ENCODE peak calls at places on chromosomes 11 and 22, in seven cellular contexts. One of them, this sample, is unnamed.

GRCh38 chr11:43268786-43269185 is 43.0 kb upstream of the API5 start:
- DNase-seq in nephron progenitor cell: no peak
- DNase-seq in IMR-90: no peak
- DNase-seq in germinal center: no peak
- DNase-seq in RWPE1: no peak
- DNase-seq in LNCaP clone FGC: no peak
- DNase-seq in activated CD4-positive, alpha-beta T cell treated with anti-CD3 and anti-CD28 coated beads, Interleukin-2, amount 50 U/mL, for 4 hours: no peak
- DNase-seq in this sample: no peak

GRCh38 chr11:20337526-20338154 is 25.9 kb upstream of the HTATIP2 start:
- DNase-seq in LNCaP clone FGC: no peak
- DNase-seq in germinal center: no peak
- DNase-seq in activated CD4-positive, alpha-beta T cell treated with anti-CD3 and anti-CD28 coated beads, Interleukin-2, amount 50 U/mL, for 4 hours: no peak
- DNase-seq in IMR-90: peak
- DNase-seq in nephron progenitor cell: peak
- DNase-seq in RWPE1: peak
- DNase-seq in this sample: peak

GRCh38 chr22:30718938-30719337 is 24.3 kb downstream of the OSBP2 start:
- DNase-seq in activated CD4-positive, alpha-beta T cell treated with anti-CD3 and anti-CD28 coated beads, Interleukin-2, amount 50 U/mL, for 4 hours: no peak
- DNase-seq in RWPE1: no peak
- DNase-seq in IMR-90: no peak
- DNase-seq in LNCaP clone FGC: no peak
- DNase-seq in nephron progenitor cell: no peak
- DNase-seq in germinal center: no peak
- DNase-seq in this sample: no peak

GRCh38 chr11:93541884-93542752 is 1.1 kb downstream of the SMCO4 start:
- DNase-seq in activated CD4-positive, alpha-beta T cell treated with anti-CD3 and anti-CD28 coated beads, Interleukin-2, amount 50 U/mL, for 4 hours: peak
- DNase-seq in IMR-90: peak
- DNase-seq in nephron progenitor cell: no peak
- DNase-seq in germinal center: peak
- DNase-seq in LNCaP clone FGC: no peak
- DNase-seq in RWPE1: no peak
- DNase-seq in this sample: peak

GRCh38 chr11:70680781-70681281 is 282.5 kb downstream of the CTTN start:
- DNase-seq in RWPE1: no peak
- DNase-seq in germinal center: no peak
- DNase-seq in activated CD4-positive, alpha-beta T cell treated with anti-CD3 and anti-CD28 coated beads, Interleukin-2, amount 50 U/mL, for 4 hours: no peak
- DNase-seq in nephron progenitor cell: no peak
- DNase-seq in IMR-90: no peak
- DNase-seq in LNCaP clone FGC: no peak
- DNase-seq in this sample: no peak

GRCh38 chr22:22880645-22881044 is 7.0 kb upstream of the IGLL5 start:
- DNase-seq in LNCaP clone FGC: no peak
- DNase-seq in activated CD4-positive, alpha-beta T cell treated with anti-CD3 and anti-CD28 coated beads, Interleukin-2, amount 50 U/mL, for 4 hours: no peak
- DNase-seq in RWPE1: no peak
- DNase-seq in IMR-90: no peak
- DNase-seq in nephron progenitor cell: no peak
- DNase-seq in germinal center: no peak
- DNase-seq in this sample: no peak

GRCh38 chr11:120513436-120514315 is 2.1 kb downstream of the GRIK4 start:
- DNase-seq in LNCaP clone FGC: no peak
- DNase-seq in germinal center: no peak
- DNase-seq in activated CD4-positive, alpha-beta T cell treated with anti-CD3 and anti-CD28 coated beads, Interleukin-2, amount 50 U/mL, for 4 hours: no peak
- DNase-seq in RWPE1: no peak
- DNase-seq in nephron progenitor cell: no peak
- DNase-seq in IMR-90: no peak
- DNase-seq in this sample: no peak

GRCh38 chr11:44285756-44286155 is 24.2 kb downstream of the ALX4 start:
- DNase-seq in LNCaP clone FGC: no peak
- DNase-seq in germinal center: no peak
- DNase-seq in RWPE1: no peak
- DNase-seq in activated CD4-positive, alpha-beta T cell treated with anti-CD3 and anti-CD28 coated beads, Interleukin-2, amount 50 U/mL, for 4 hours: no peak
- DNase-seq in nephron progenitor cell: no peak
- DNase-seq in IMR-90: peak
- DNase-seq in this sample: no peak

GRCh38 chr22:49705631-49706352 is 121.9 kb downstream of the BRD1 start:
- DNase-seq in IMR-90: no peak
- DNase-seq in LNCaP clone FGC: no peak
- DNase-seq in germinal center: no peak
- DNase-seq in RWPE1: no peak
- DNase-seq in activated CD4-positive, alpha-beta T cell treated with anti-CD3 and anti-CD28 coated beads, Interleukin-2, amount 50 U/mL, for 4 hours: no peak
- DNase-seq in nephron progenitor cell: no peak
- DNase-seq in this sample: no peak

GRCh38 chr11:61779666-61780525 is 12.5 kb downstream of the TMEM258 start:
- DNase-seq in RWPE1: no peak
- DNase-seq in activated CD4-positive, alpha-beta T cell treated with anti-CD3 and anti-CD28 coated beads, Interleukin-2, amount 50 U/mL, for 4 hours: no peak
- DNase-seq in germinal center: no peak
- DNase-seq in LNCaP clone FGC: no peak
- DNase-seq in IMR-90: no peak
- DNase-seq in nephron progenitor cell: no peak
- DNase-seq in this sample: no peak

GRCh38 chr11:113685650-113686349 is 20.3 kb downstream of the TMPRSS5 start:
- DNase-seq in LNCaP clone FGC: no peak
- DNase-seq in nephron progenitor cell: no peak
- DNase-seq in activated CD4-positive, alpha-beta T cell treated with anti-CD3 and anti-CD28 coated beads, Interleukin-2, amount 50 U/mL, for 4 hours: no peak
- DNase-seq in RWPE1: no peak
- DNase-seq in germinal center: no peak
- DNase-seq in IMR-90: no peak
- DNase-seq in this sample: no peak

GRCh38 chr11:3615998-3616397 is 25.8 kb downstream of the ART5 start:
- DNase-seq in LNCaP clone FGC: no peak
- DNase-seq in IMR-90: no peak
- DNase-seq in RWPE1: no peak
- DNase-seq in germinal center: no peak
- DNase-seq in nephron progenitor cell: no peak
- DNase-seq in activated CD4-positive, alpha-beta T cell treated with anti-CD3 and anti-CD28 coated beads, Interleukin-2, amount 50 U/mL, for 4 hours: no peak
- DNase-seq in this sample: no peak

GRCh38 chr11:4523666-4524065 is 21.3 kb upstream of the OR52M1 start:
- DNase-seq in germinal center: no peak
- DNase-seq in IMR-90: no peak
- DNase-seq in activated CD4-positive, alpha-beta T cell treated with anti-CD3 and anti-CD28 coated beads, Interleukin-2, amount 50 U/mL, for 4 hours: no peak
- DNase-seq in RWPE1: no peak
- DNase-seq in nephron progenitor cell: no peak
- DNase-seq in LNCaP clone FGC: no peak
- DNase-seq in this sample: no peak

GRCh38 chr11:67561971-67562560 is 21.5 kb upstream of the GSTP1 start:
- DNase-seq in IMR-90: peak
- DNase-seq in activated CD4-positive, alpha-beta T cell treated with anti-CD3 and anti-CD28 coated beads, Interleukin-2, amount 50 U/mL, for 4 hours: no peak
- DNase-seq in nephron progenitor cell: no peak
- DNase-seq in germinal center: peak
- DNase-seq in LNCaP clone FGC: no peak
- DNase-seq in RWPE1: no peak
- DNase-seq in this sample: peak

GRCh38 chr11:72113170-72113808 is 794 bp upstream of the ANAPC15 start:
- DNase-seq in RWPE1: peak
- DNase-seq in activated CD4-positive, alpha-beta T cell treated with anti-CD3 and anti-CD28 coated beads, Interleukin-2, amount 50 U/mL, for 4 hours: no peak
- DNase-seq in germinal center: no peak
- DNase-seq in IMR-90: peak
- DNase-seq in nephron progenitor cell: no peak
- DNase-seq in LNCaP clone FGC: no peak
- DNase-seq in this sample: no peak

GRCh38 chr11:126361400-126361799 is 5.9 kb downstream of the ST3GAL4 start:
- DNase-seq in germinal center: no peak
- DNase-seq in activated CD4-positive, alpha-beta T cell treated with anti-CD3 and anti-CD28 coated beads, Interleukin-2, amount 50 U/mL, for 4 hours: no peak
- DNase-seq in IMR-90: no peak
- DNase-seq in nephron progenitor cell: no peak
- DNase-seq in RWPE1: no peak
- DNase-seq in LNCaP clone FGC: no peak
- DNase-seq in this sample: no peak

GRCh38 chr11:10654211-10655150 is 39.1 kb downstream of the IRAG1 start:
- DNase-seq in LNCaP clone FGC: peak
- DNase-seq in germinal center: peak
- DNase-seq in nephron progenitor cell: no peak
- DNase-seq in RWPE1: peak
- DNase-seq in activated CD4-positive, alpha-beta T cell treated with anti-CD3 and anti-CD28 coated beads, Interleukin-2, amount 50 U/mL, for 4 hours: peak
- DNase-seq in IMR-90: peak
- DNase-seq in this sample: peak

GRCh38 chr11:121321614-121322243 is 29.2 kb downstream of the SC5D start:
- DNase-seq in IMR-90: peak
- DNase-seq in RWPE1: peak
- DNase-seq in germinal center: peak
- DNase-seq in activated CD4-positive, alpha-beta T cell treated with anti-CD3 and anti-CD28 coated beads, Interleukin-2, amount 50 U/mL, for 4 hours: peak
- DNase-seq in nephron progenitor cell: no peak
- DNase-seq in LNCaP clone FGC: no peak
- DNase-seq in this sample: peak

GRCh38 chr11:113446112-113446511 is 29.1 kb downstream of the DRD2 start:
- DNase-seq in LNCaP clone FGC: no peak
- DNase-seq in RWPE1: peak
- DNase-seq in nephron progenitor cell: no peak
- DNase-seq in activated CD4-positive, alpha-beta T cell treated with anti-CD3 and anti-CD28 coated beads, Interleukin-2, amount 50 U/mL, for 4 hours: no peak
- DNase-seq in germinal center: no peak
- DNase-seq in IMR-90: no peak
- DNase-seq in this sample: no peak

GRCh38 chr11:134024420-134025085 is 44.3 kb upstream of the JAM3 start:
- DNase-seq in activated CD4-positive, alpha-beta T cell treated with anti-CD3 and anti-CD28 coated beads, Interleukin-2, amount 50 U/mL, for 4 hours: no peak
- DNase-seq in germinal center: no peak
- DNase-seq in nephron progenitor cell: no peak
- DNase-seq in RWPE1: peak
- DNase-seq in LNCaP clone FGC: no peak
- DNase-seq in IMR-90: peak
- DNase-seq in this sample: no peak

GRCh38 chr11:121309688-121310087 is 17.1 kb downstream of the SC5D start:
- DNase-seq in IMR-90: no peak
- DNase-seq in activated CD4-positive, alpha-beta T cell treated with anti-CD3 and anti-CD28 coated beads, Interleukin-2, amount 50 U/mL, for 4 hours: no peak
- DNase-seq in nephron progenitor cell: no peak
- DNase-seq in RWPE1: no peak
- DNase-seq in germinal center: no peak
- DNase-seq in LNCaP clone FGC: no peak
- DNase-seq in this sample: peak

GRCh38 chr11:123188508-123189165 is 6.4 kb downstream of the CLMP start:
- DNase-seq in IMR-90: peak
- DNase-seq in LNCaP clone FGC: no peak
- DNase-seq in germinal center: no peak
- DNase-seq in activated CD4-positive, alpha-beta T cell treated with anti-CD3 and anti-CD28 coated beads, Interleukin-2, amount 50 U/mL, for 4 hours: no peak
- DNase-seq in RWPE1: no peak
- DNase-seq in nephron progenitor cell: no peak
- DNase-seq in this sample: no peak

GRCh38 chr11:100875521-100875869 is 188.4 kb downstream of the ARHGAP42 start:
- DNase-seq in germinal center: no peak
- DNase-seq in nephron progenitor cell: peak
- DNase-seq in IMR-90: no peak
- DNase-seq in activated CD4-positive, alpha-beta T cell treated with anti-CD3 and anti-CD28 coated beads, Interleukin-2, amount 50 U/mL, for 4 hours: no peak
- DNase-seq in RWPE1: no peak
- DNase-seq in LNCaP clone FGC: no peak
- DNase-seq in this sample: no peak

GRCh38 chr22:30188911-30189310 is 57.6 kb downstream of the LIF start:
- DNase-seq in germinal center: no peak
- DNase-seq in nephron progenitor cell: no peak
- DNase-seq in RWPE1: no peak
- DNase-seq in IMR-90: peak
- DNase-seq in activated CD4-positive, alpha-beta T cell treated with anti-CD3 and anti-CD28 coated beads, Interleukin-2, amount 50 U/mL, for 4 hours: no peak
- DNase-seq in LNCaP clone FGC: no peak
- DNase-seq in this sample: no peak

GRCh38 chr11:117629891-117630538 is 167.0 kb downstream of the DSCAML1 start:
- DNase-seq in activated CD4-positive, alpha-beta T cell treated with anti-CD3 and anti-CD28 coated beads, Interleukin-2, amount 50 U/mL, for 4 hours: no peak
- DNase-seq in nephron progenitor cell: no peak
- DNase-seq in LNCaP clone FGC: no peak
- DNase-seq in germinal center: no peak
- DNase-seq in IMR-90: no peak
- DNase-seq in RWPE1: no peak
- DNase-seq in this sample: no peak

GRCh38 chr11:4049006-4049405 is 45.6 kb upstream of the RRM1 start:
- DNase-seq in germinal center: no peak
- DNase-seq in nephron progenitor cell: no peak
- DNase-seq in activated CD4-positive, alpha-beta T cell treated with anti-CD3 and anti-CD28 coated beads, Interleukin-2, amount 50 U/mL, for 4 hours: no peak
- DNase-seq in LNCaP clone FGC: no peak
- DNase-seq in IMR-90: peak
- DNase-seq in RWPE1: no peak
- DNase-seq in this sample: no peak

GRCh38 chr11:93623179-93623578 is 38.3 kb upstream of the CEP295 start:
- DNase-seq in nephron progenitor cell: peak
- DNase-seq in activated CD4-positive, alpha-beta T cell treated with anti-CD3 and anti-CD28 coated beads, Interleukin-2, amount 50 U/mL, for 4 hours: no peak
- DNase-seq in RWPE1: no peak
- DNase-seq in LNCaP clone FGC: no peak
- DNase-seq in IMR-90: no peak
- DNase-seq in germinal center: no peak
- DNase-seq in this sample: peak

GRCh38 chr11:74689666-74690065 is 41.6 kb downstream of the CHRDL2 start:
- DNase-seq in IMR-90: peak
- DNase-seq in LNCaP clone FGC: no peak
- DNase-seq in RWPE1: peak
- DNase-seq in germinal center: no peak
- DNase-seq in nephron progenitor cell: no peak
- DNase-seq in activated CD4-positive, alpha-beta T cell treated with anti-CD3 and anti-CD28 coated beads, Interleukin-2, amount 50 U/mL, for 4 hours: no peak
- DNase-seq in this sample: no peak

GRCh38 chr11:2549876-2550605 is 105.2 kb downstream of the KCNQ1 start:
- DNase-seq in IMR-90: no peak
- DNase-seq in RWPE1: no peak
- DNase-seq in nephron progenitor cell: no peak
- DNase-seq in germinal center: no peak
- DNase-seq in LNCaP clone FGC: no peak
- DNase-seq in activated CD4-positive, alpha-beta T cell treated with anti-CD3 and anti-CD28 coated beads, Interleukin-2, amount 50 U/mL, for 4 hours: no peak
- DNase-seq in this sample: no peak

GRCh38 chr11:70848243-70848750 is 404.1 kb downstream of the SHANK2 start:
- DNase-seq in activated CD4-positive, alpha-beta T cell treated with anti-CD3 and anti-CD28 coated beads, Interleukin-2, amount 50 U/mL, for 4 hours: no peak
- DNase-seq in germinal center: no peak
- DNase-seq in nephron progenitor cell: no peak
- DNase-seq in IMR-90: no peak
- DNase-seq in LNCaP clone FGC: no peak
- DNase-seq in RWPE1: no peak
- DNase-seq in this sample: no peak

GRCh38 chr11:128179049-128179448 is 408.3 kb downstream of the ETS1 start:
- DNase-seq in germinal center: no peak
- DNase-seq in LNCaP clone FGC: no peak
- DNase-seq in activated CD4-positive, alpha-beta T cell treated with anti-CD3 and anti-CD28 coated beads, Interleukin-2, amount 50 U/mL, for 4 hours: no peak
- DNase-seq in RWPE1: no peak
- DNase-seq in nephron progenitor cell: no peak
- DNase-seq in IMR-90: no peak
- DNase-seq in this sample: no peak

GRCh38 chr11:33753304-33753703 is 17.1 kb upstream of the CD59 start:
- DNase-seq in activated CD4-positive, alpha-beta T cell treated with anti-CD3 and anti-CD28 coated beads, Interleukin-2, amount 50 U/mL, for 4 hours: no peak
- DNase-seq in germinal center: no peak
- DNase-seq in nephron progenitor cell: no peak
- DNase-seq in RWPE1: no peak
- DNase-seq in IMR-90: peak
- DNase-seq in LNCaP clone FGC: no peak
- DNase-seq in this sample: peak

This sample was measured in GM20000.